ENCODE peak calls at places on chromosomes 5 and 9, in ten cellular contexts. M is tibial nerve, H is spleen, L is uterus, G is adrenal gland, D is stomach, S is transverse colon, I is upper lobe of left lung, Y is NB4, E is esophagus squamous epithelium. A is an unnamed sample.

GRCh38 chr5:156947933-156948332 is 15.1 kb downstream of the TIMD4 start:
- DNase-seq in M (no peak), H (no peak), L (no peak), G (no peak), D (no peak), S (no peak), I (no peak), Y (no peak), E (no peak), A (no peak)

GRCh38 chr9:15135167-15135792 is 171.7 kb downstream of the TTC39B start:
- DNase-seq in M (peak), H (no peak), L (peak), G (peak), D (peak), S (peak), I (no peak), Y (peak), E (no peak), A (no peak)

GRCh38 chr5:1325870-1326546 is 18.9 kb downstream of the CLPTM1L start:
- DNase-seq in M (no peak), H (peak), L (peak), G (no peak), D (no peak), S (no peak), I (peak), Y (no peak), E (no peak), A (no peak)

GRCh38 chr5:60724126-60724525 is 24.2 kb upstream of the DEPDC1B start:
- DNase-seq in M (no peak), H (no peak), L (no peak), G (no peak), D (no peak), S (no peak), I (no peak), Y (no peak), E (no peak), A (no peak)

GRCh38 chr9:859251-859650 is 17.8 kb downstream of the DMRT1 start:
- DNase-seq in M (no peak), H (no peak), L (no peak), G (no peak), D (no peak), S (no peak), I (no peak), Y (peak), E (no peak), A (no peak)

GRCh38 chr5:54103871-54104270 is 206.5 kb downstream of the ARL15 start:
- DNase-seq in M (no peak), H (no peak), L (no peak), G (no peak), D (no peak), S (no peak), I (no peak), Y (no peak), E (no peak), A (no peak)

GRCh38 chr5:116626272-116626723 is 51.7 kb upstream of the SEMA6A start:
- DNase-seq in M (peak), H (no peak), L (peak), G (peak), D (peak), S (peak), I (no peak), Y (peak), E (no peak), A (peak)

GRCh38 chr5:2860101-2860500 is 108.6 kb upstream of the IRX2 start:
- DNase-seq in M (no peak), H (no peak), L (no peak), G (no peak), D (no peak), S (no peak), I (no peak), Y (no peak), E (no peak), A (no peak)

GRCh38 chr9:118522093-118523028 is 818.2 kb downstream of the TLR4 start:
- DNase-seq in M (no peak), H (no peak), L (peak), G (peak), D (no peak), S (peak), I (no peak), Y (peak), E (no peak), A (no peak)

GRCh38 chr5:78268361-78268760 is 26.1 kb downstream of the AP3B1 start:
- DNase-seq in M (no peak), H (no peak), L (no peak), G (no peak), D (no peak), S (no peak), I (no peak), Y (peak), E (no peak), A (no peak)

GRCh38 chr5:55146543-55147151 is 13.3 kb upstream of the GPX8 start:
- DNase-seq in M (peak), H (peak), L (peak), G (peak), D (peak), S (peak), I (no peak), Y (peak), E (no peak), A (peak)

GRCh38 chr9:137172907-137173794 is 1.3 kb upstream of the TMEM210 start:
- DNase-seq in M (no peak), H (no peak), L (no peak), G (no peak), D (peak), S (no peak), I (peak), Y (no peak), E (no peak), A (no peak)

GRCh38 chr5:171577940-171578856 is 158.8 kb downstream of the FGF18 start:
- DNase-seq in M (peak), H (no peak), L (peak), G (no peak), D (no peak), S (no peak), I (no peak), Y (no peak), E (no peak), A (no peak)

GRCh38 chr9:696332-697090 is 145.0 kb upstream of the DMRT1 start:
- DNase-seq in M (no peak), H (no peak), L (peak), G (peak), D (no peak), S (no peak), I (no peak), Y (no peak), E (no peak), A (no peak)

GRCh38 chr9:111482656-111483418 is 1.3 kb downstream of the ECPAS start:
- DNase-seq in M (peak), H (peak), L (peak), G (peak), D (peak), S (peak), I (peak), Y (peak), E (peak), A (peak)

GRCh38 chr9:124327488-124327887 is 69.7 kb downstream of the NEK6 start:
- DNase-seq in M (no peak), H (no peak), L (no peak), G (no peak), D (no peak), S (no peak), I (no peak), Y (no peak), E (no peak), A (no peak)

GRCh38 chr5:99664972-99665371 is 736.2 kb upstream of the CHD1 start:
- DNase-seq in M (no peak), H (no peak), L (no peak), G (no peak), D (no peak), S (no peak), I (no peak), Y (no peak), E (no peak), A (no peak)

GRCh38 chr5:95564450-95564849 is 9.5 kb downstream of the ARSK start:
- DNase-seq in M (no peak), H (no peak), L (no peak), G (no peak), D (no peak), S (no peak), I (no peak), Y (no peak), E (no peak), A (no peak)

GRCh38 chr5:139403787-139404483 is at the start of gene SPATA24:
- DNase-seq in M (peak), H (peak), L (peak), G (peak), D (peak), S (peak), I (peak), Y (peak), E (peak), A (peak)
- TF ChIP-seq POLR2A in M (no peak), H (peak), L (no peak), G (no peak), D (no peak), S (peak), I (peak), Y (no peak), E (no peak), A (peak)

DNA sequence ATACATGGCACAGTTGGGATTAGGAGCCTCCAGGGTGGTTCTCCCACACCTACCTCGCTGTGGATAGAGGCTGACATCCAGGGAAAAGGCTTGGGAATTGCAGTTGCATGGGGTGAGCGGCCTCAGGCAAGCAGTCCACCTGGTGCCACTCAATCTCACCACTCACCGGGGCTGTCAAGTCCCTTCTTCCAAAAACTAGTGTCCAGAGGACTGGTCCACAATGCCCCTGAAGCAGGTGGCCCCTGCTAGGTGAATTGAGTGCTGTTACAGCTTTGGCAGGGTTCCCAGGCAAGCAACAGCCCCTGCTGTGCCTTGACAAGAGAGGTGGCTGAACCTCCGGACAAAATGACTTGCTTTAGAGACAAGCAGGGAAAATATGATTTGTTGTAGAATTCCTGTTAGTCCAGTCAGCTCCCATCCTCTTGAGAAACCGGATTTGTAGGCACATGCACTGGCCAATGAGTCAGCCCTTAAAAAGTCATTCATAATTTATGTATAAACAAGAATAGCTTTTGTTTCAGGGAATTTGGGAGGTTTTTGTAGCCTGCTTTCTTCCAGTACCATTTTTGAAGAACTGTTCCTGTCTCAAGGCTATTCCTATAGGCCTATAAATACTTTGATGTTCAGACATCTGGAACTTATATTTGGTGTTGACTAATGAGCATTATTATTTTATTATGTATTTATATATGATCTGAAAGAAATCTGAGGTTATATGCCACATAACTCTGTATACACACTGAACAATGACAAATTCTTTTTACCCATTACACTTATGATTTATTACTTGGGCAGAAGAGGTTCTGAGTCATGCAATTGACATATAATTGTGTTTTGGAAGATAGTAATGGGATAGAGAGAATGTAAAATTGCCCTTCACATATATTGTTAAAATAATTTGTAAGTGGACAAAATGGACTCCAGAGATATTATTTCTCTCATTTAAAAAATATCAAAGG is 411.1 kb downstream of the ACTL7B start:
- DNase-seq in M (peak), H (no peak), L (peak), G (no peak), D (no peak), S (no peak), I (no peak), Y (no peak), E (no peak), A (no peak)
- H3K4me3 ChIP-seq in M (no peak), H (no peak), L (no peak), G (no peak), D (no peak), S (no peak), I (no peak), Y (no peak), E (peak), A (no peak)

DNA sequence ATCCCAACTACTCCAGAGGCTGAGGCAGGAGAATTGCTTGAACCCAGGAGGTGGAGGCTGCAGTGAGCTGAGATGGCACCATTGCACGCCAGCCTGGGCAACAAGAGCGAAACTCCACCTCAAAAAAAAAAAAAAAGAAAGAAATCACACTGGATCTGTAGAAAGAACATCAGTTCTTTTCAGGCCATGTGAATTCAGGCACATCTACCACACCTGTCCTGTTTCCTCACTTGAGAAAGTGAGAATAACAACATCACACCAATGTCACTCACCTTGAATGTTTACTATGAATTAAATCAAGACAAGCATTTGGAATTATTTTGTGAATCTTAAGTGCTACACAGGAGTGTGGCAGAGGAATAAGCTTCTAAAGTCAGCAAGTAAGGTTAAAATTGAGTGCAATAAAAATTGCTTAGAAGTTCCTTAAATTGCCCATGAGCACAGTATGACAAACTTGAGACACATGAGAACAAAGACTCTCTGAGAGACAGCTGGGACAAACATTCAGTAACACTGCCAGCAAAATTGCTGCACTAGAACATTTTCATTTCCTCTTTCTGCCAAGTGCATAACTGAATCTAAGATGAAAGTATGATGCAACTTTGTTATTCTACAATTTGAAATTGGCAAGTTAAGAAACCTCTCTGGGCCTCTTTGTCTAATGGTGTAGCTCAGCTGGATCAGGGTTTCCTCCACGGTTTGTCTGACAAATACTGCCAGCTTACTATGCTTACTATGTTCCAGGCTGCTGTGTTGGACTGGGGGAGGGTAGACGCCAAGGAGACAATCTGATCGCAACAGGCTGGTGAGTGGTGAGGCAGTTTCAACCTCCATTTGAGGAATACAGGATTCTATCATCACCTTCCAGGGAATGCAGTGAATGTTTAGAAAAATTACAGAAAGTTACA is 1.9 kb upstream of the RIC1 start:
- DNase-seq in M (peak), H (no peak), L (no peak), G (no peak), D (no peak), S (peak), I (no peak), Y (peak), E (no peak), A (no peak)
- TF ChIP-seq POLR2A in M (peak), H (no peak), L (no peak), G (no peak), D (no peak), S (peak), I (peak), Y (peak), E (no peak), A (peak)

DNA sequence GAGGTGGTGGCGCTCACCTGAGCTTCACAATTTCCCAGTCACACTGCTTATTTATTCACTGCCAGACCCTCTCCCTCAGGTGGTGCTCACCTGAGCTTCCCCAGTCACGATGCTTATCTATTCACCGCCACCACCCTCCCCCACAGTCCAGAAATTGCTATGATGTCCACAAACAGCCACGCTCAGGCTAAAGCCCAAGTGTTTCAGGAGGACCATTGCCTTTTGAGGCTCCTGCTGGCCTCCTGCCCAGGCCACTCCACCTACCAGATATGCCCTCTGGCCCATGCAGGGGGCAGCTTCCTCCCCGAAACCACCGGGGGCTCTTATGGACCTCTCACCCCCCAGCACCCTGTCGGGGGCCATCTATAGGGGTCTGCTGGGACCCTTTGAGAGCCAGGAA is 4.6 kb downstream of the PDLIM7 start:
- DNase-seq in M (no peak), H (no peak), L (peak), G (no peak), D (no peak), S (no peak), I (no peak), Y (no peak), E (no peak), A (no peak)
- H3K4me3 ChIP-seq in M (no peak), H (no peak), L (no peak), G (no peak), D (no peak), S (no peak), I (no peak), Y (no peak), E (no peak), A (no peak)

DNA sequence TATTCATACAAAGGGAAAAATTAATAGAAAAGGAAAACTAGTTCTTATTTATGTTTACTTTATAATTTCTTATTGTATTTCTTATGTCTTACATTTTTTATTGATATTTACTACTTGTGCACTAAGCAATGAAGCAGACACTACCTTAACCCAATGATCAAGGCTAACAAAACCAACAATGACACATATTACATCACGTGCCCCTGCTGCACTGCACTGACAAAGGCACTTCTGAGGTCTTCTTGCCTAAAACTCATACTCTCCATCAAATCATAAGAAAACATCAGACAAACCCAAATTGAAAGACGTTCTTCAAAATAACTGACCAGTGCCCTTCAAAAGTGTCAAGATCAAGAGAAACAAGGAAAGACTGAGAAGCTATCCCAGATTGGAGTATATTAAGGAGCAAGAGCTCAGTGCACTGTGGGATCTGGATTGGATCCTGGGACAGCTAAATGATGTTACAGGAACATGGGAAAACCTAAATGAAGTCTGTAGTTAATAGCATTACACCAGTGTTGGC is 230.9 kb downstream of the AUH start:
- DNase-seq in M (no peak), H (no peak), L (no peak), G (no peak), D (no peak), S (no peak), I (no peak), Y (no peak), E (no peak), A (no peak)
- TF ChIP-seq POLR2A in M (no peak), H (no peak), L (no peak), G (no peak), D (no peak), S (no peak), I (no peak), Y (no peak), E (no peak), A (no peak)

GRCh38 chr5:150758534-150759333 is at the start of gene DCTN4:
- DNase-seq in M (peak), H (peak), L (peak), G (peak), D (peak), S (peak), I (peak), Y (peak), E (peak), A (peak)

GRCh38 chr5:150758210-150758533 is 645 bp downstream of the DCTN4 start:
- DNase-seq in M (no peak), H (no peak), L (no peak), G (no peak), D (no peak), S (no peak), I (no peak), Y (no peak), E (no peak), A (no peak)

GRCh38 chr5:150753863-150754262 is 5.0 kb downstream of the DCTN4 start:
- DNase-seq in M (no peak), H (no peak), L (no peak), G (no peak), D (no peak), S (no peak), I (no peak), Y (no peak), E (no peak), A (no peak)

GRCh38 chr5:150759334-150759583 is 442 bp upstream of the DCTN4 start:
- DNase-seq in M (no peak), H (no peak), L (no peak), G (no peak), D (no peak), S (no peak), I (no peak), Y (no peak), E (no peak), A (no peak)

GRCh38 chr5:150757087-150757649 is 1.6 kb downstream of the DCTN4 start:
- DNase-seq in M (no peak), H (no peak), L (no peak), G (no peak), D (no peak), S (no peak), I (no peak), Y (peak), E (no peak), A (no peak)
- H3K4me3 ChIP-seq in M (no peak), H (peak), L (no peak), G (peak), D (peak), S (no peak), I (no peak), Y (peak), E (peak), A (no peak)

DNA sequence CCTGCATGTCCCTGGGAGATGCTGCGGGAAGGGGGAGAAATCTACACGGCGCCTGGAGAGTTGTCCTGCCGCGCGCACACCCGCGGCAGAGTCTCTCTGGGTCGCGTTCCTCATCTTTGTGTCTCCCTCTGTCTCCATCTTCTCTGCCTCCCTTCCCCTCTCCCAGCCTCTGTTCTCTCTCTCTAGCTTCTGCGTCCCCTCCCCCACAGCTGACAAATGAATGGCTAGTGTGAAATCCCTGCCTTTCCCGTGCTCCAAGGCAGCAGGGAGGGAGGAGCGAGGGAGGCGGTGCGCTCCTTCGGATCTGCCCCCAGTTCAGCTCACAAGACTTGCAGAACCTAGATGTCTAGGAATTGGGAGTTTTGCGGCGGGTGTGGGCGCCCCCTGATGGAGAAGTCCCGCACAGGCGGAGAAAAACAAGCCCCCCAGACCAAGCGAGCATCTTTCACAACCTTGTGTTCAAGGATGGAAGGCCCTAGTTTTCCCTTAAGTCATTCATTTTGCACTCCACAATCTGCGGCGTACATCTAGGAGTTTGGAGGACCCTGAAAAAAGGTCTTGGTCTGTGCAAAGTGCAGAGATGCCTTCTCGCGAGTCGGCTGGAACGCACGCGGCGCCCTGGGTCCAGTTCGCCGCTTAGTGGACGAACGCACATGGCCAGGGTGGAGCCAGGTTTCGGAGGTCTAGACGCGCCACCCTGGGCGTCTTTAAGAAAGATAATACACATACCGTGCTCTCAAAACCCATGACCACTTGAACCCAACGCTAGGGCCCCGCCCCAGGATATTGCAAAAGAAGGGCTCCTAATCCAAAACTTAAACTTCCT is 2.0 kb downstream of the VCAN start:
- DNase-seq in M (peak), H (peak), L (peak), G (peak), D (peak), S (peak), I (peak), Y (peak), E (peak), A (peak)
- TF ChIP-seq POLR2A in M (peak), H (no peak), L (peak), G (peak), D (no peak), S (peak), I (peak), Y (no peak), E (no peak), A (no peak)

GRCh38 chr9:33510264-33511183 is 13.5 kb upstream of the ANKRD18B start:
- DNase-seq in M (peak), H (peak), L (peak), G (peak), D (peak), S (peak), I (peak), Y (peak), E (no peak), A (peak)
- H3K4me3 ChIP-seq in M (peak), H (peak), L (peak), G (peak), D (peak), S (peak), I (peak), Y (peak), E (peak), A (peak)

A was measured in right lobe of liver.